ENCODE peak calls at places on chromosomes 16 and 17, in five cellular contexts. One of them, this sample, is unnamed.

GRCh38 chr17:12712415-12712814 is 46.7 kb downstream of the MYOCD start:
- DNase-seq in K562: no peak
- DNase-seq in GM12878: no peak
- DNase-seq in HepG2: no peak
- DNase-seq in H1: no peak
- DNase-seq in this sample: no peak

GRCh38 chr16:81616321-81617020 is 162.6 kb upstream of the PLCG2 start:
- DNase-seq in K562: no peak
- DNase-seq in GM12878: peak
- DNase-seq in HepG2: no peak
- DNase-seq in H1: no peak
- DNase-seq in this sample: no peak

GRCh38 chr16:50274771-50275415 is 8.5 kb downstream of the ADCY7 start:
- DNase-seq in K562: no peak
- DNase-seq in GM12878: no peak
- DNase-seq in HepG2: no peak
- DNase-seq in H1: no peak
- DNase-seq in this sample: no peak

GRCh38 chr17:9098242-9098641 is 76.9 kb downstream of the NTN1 start:
- DNase-seq in K562: no peak
- DNase-seq in GM12878: no peak
- DNase-seq in HepG2: no peak
- DNase-seq in H1: no peak
- DNase-seq in this sample: no peak

GRCh38 chr16:5374184-5374583 is 276.6 kb upstream of the EEF2KMT start:
- DNase-seq in K562: no peak
- DNase-seq in GM12878: no peak
- DNase-seq in HepG2: no peak
- DNase-seq in H1: no peak
- DNase-seq in this sample: no peak

GRCh38 chr17:18993876-18994275 is 10.7 kb downstream of the FAM83G start:
- DNase-seq in K562: no peak
- DNase-seq in GM12878: no peak
- DNase-seq in HepG2: no peak
- DNase-seq in H1: no peak
- DNase-seq in this sample: no peak

GRCh38 chr16:48556913-48557351 is 53.0 kb downstream of the N4BP1 start:
- DNase-seq in K562: no peak
- DNase-seq in GM12878: peak
- DNase-seq in HepG2: no peak
- DNase-seq in H1: no peak
- DNase-seq in this sample: peak

GRCh38 chr17:80068301-80069160 is 32.1 kb downstream of the CCDC40 start:
- DNase-seq in K562: peak
- DNase-seq in GM12878: no peak
- DNase-seq in HepG2: peak
- DNase-seq in H1: no peak
- DNase-seq in this sample: no peak

GRCh38 chr17:48545022-48545376 is at the start of gene HOXB2:
- DNase-seq in K562: peak
- DNase-seq in GM12878: no peak
- DNase-seq in HepG2: no peak
- DNase-seq in H1: no peak
- DNase-seq in this sample: no peak

GRCh38 chr17:40958086-40958953 is 8.4 kb downstream of the KRT39 start:
- DNase-seq in K562: no peak
- DNase-seq in GM12878: no peak
- DNase-seq in HepG2: peak
- DNase-seq in H1: no peak
- DNase-seq in this sample: no peak

GRCh38 chr17:2435181-2435741 is 34.4 kb upstream of the MNT start:
- DNase-seq in K562: peak
- DNase-seq in GM12878: no peak
- DNase-seq in HepG2: no peak
- DNase-seq in H1: peak
- DNase-seq in this sample: no peak

GRCh38 chr16:85253127-85253941 is 141.1 kb upstream of the CIBAR2 start:
- DNase-seq in K562: peak
- DNase-seq in GM12878: no peak
- DNase-seq in HepG2: peak
- DNase-seq in H1: peak
- DNase-seq in this sample: no peak

GRCh38 chr17:82316651-82317393 is 586 bp downstream of the CD7 start:
- DNase-seq in K562: no peak
- DNase-seq in GM12878: no peak
- DNase-seq in HepG2: no peak
- DNase-seq in H1: no peak
- DNase-seq in this sample: no peak

GRCh38 chr16:1770328-1771071 is 843 bp downstream of the NME3 start:
- DNase-seq in K562: peak
- DNase-seq in GM12878: no peak
- DNase-seq in HepG2: no peak
- DNase-seq in H1: peak
- DNase-seq in this sample: peak

GRCh38 chr17:67830440-67830839 is 5.1 kb downstream of the BPTF start:
- DNase-seq in K562: no peak
- DNase-seq in GM12878: no peak
- DNase-seq in HepG2: no peak
- DNase-seq in H1: peak
- DNase-seq in this sample: no peak

GRCh38 chr17:38879878-38880727 is 10.2 kb downstream of the LASP1 start:
- DNase-seq in K562: no peak
- DNase-seq in GM12878: no peak
- DNase-seq in HepG2: no peak
- DNase-seq in H1: peak
- DNase-seq in this sample: no peak

DNA sequence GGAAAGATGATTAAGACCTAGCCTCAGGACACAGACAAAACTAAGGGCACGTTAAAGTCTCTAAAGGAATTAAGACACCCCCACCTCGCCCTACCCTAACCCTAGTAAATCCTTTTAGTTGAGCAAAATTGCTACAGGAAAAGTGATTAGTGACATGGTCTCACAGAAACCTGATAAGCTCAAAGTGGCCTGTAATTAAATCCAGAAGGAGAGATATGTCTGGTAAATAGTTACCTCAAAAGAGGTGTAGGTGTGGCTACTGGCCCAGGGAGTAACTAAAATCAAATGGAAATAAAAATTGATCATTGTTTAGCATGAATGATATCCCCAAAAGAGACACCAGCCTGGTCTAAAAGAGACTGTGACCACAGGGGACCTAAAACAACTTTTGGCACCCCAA is 168.3 kb downstream of the SLC39A11 start:
- DNase-seq in K562: no peak
- DNase-seq in GM12878: no peak
- DNase-seq in HepG2: no peak
- DNase-seq in H1: no peak
- DNase-seq in this sample: no peak
- TF ChIP-seq SIN3A in K562: no peak
- TF ChIP-seq SIN3A in GM12878: no peak
- TF ChIP-seq SIN3A in HepG2: no peak
- TF ChIP-seq SIN3A in H1: no peak
- TF ChIP-seq SIN3A in this sample: no peak

DNA sequence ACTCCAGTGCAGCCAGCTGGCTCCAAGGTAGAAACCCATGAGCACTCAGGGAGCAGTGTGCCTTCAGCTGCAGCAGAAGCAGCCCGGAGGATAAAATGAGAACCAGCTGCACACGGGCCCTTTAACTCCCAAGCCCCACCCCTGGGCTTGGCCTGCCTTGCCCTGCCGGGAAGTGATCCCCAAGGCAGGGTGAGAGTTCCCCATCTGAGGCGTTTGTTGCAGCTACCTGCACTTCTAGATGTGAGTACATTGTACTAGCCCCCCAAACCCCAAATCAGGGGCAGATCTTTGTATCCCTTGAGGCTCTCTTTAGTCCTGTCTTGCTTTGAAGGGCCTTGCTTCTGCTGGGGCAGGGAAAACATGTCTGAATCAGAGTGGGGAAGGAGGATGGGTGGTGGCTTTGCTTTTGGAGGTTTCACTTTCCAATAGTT is at the start of gene MVP:
- DNase-seq in K562: peak
- DNase-seq in GM12878: no peak
- DNase-seq in HepG2: no peak
- DNase-seq in H1: peak
- DNase-seq in this sample: no peak
- TF ChIP-seq ZNF274 in K562: no peak
- TF ChIP-seq ZNF274 in GM12878: no peak
- TF ChIP-seq ZNF274 in HepG2: no peak
- TF ChIP-seq ZNF274 in H1: no peak
- TF ChIP-seq ZNF274 in this sample: no peak

GRCh38 chr17:75783069-75783783 is 1.4 kb upstream of the UNK start:
- DNase-seq in K562: peak
- DNase-seq in GM12878: peak
- DNase-seq in HepG2: peak
- DNase-seq in H1: no peak
- DNase-seq in this sample: peak
- H3K4me3 ChIP-seq in K562: no peak
- H3K4me3 ChIP-seq in GM12878: peak
- H3K4me3 ChIP-seq in HepG2: peak
- H3K4me3 ChIP-seq in H1: peak
- H3K4me3 ChIP-seq in this sample: no peak

GRCh38 chr17:42778570-42778969 is 1.8 kb upstream of the WNK4 start:
- DNase-seq in K562: peak
- DNase-seq in GM12878: no peak
- DNase-seq in HepG2: no peak
- DNase-seq in H1: no peak
- DNase-seq in this sample: no peak

GRCh38 chr17:42779304-42779941 is 987 bp upstream of the WNK4 start:
- DNase-seq in K562: peak
- DNase-seq in GM12878: no peak
- DNase-seq in HepG2: no peak
- DNase-seq in H1: no peak
- DNase-seq in this sample: no peak

GRCh38 chr17:42780816-42781638 is 617 bp downstream of the WNK4 start:
- DNase-seq in K562: peak
- DNase-seq in GM12878: no peak
- DNase-seq in HepG2: no peak
- DNase-seq in H1: no peak
- DNase-seq in this sample: no peak

GRCh38 chr17:42781639-42782401 is 1.4 kb downstream of the WNK4 start:
- DNase-seq in K562: no peak
- DNase-seq in GM12878: no peak
- DNase-seq in HepG2: no peak
- DNase-seq in H1: no peak
- DNase-seq in this sample: no peak

DNA sequence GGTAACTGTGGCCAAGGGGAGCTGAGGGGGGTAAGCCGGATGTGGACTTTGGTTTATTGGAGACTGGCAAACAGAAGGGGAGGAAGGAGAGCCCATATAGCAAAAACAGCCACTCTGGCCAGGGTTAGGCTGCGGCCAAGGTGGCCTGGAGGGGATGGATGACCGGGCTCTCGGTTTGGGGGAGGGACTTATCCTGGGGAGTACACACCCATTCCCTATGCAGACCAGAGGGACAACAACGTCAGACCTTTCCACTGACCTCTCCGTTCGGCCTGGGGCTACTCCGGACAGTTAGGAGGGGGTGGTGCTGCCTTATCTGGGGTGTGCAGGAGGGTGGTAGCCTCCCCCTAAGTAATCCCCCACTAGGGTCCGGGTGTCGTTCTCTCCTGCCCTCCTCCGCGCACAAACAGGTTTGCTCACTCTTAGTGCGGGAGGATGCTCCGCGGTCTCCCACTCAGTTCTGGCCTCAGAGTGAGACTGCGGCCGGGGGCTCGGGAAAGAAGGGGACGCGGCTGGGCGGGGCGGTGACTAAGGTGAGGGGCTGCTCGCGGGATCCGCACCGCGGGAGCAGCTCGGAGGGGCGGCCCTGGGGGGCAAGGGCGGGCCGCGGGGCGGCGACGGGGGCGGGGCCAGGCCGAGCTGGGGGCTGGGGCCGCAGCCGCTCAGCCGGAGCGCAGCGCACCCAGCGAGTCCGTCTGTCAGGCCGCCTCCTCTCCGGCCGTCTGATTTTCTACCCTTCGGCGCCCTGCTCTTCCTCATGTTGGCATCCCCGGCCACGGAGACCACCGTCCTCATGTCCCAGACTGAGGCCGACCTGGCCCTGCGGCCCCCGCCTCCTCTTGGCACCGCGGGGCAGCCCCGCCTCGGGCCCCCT is at the start of gene WNK4:
- DNase-seq in K562: peak
- DNase-seq in GM12878: no peak
- DNase-seq in HepG2: peak
- DNase-seq in H1: peak
- DNase-seq in this sample: no peak
- TF ChIP-seq SIN3A in K562: no peak
- TF ChIP-seq SIN3A in GM12878: no peak
- TF ChIP-seq SIN3A in HepG2: peak
- TF ChIP-seq SIN3A in H1: no peak
- TF ChIP-seq SIN3A in this sample: no peak